ENCODE peak calls at places on chromosomes 4 and X, in ten cellular contexts. One of them, this sample, is unnamed.

GRCh38 chr4:174222266-174222872 is 61.1 kb downstream of the FBXO8 start:
- DNase-seq in nucleus accumbens: no peak
- DNase-seq in lung: no peak
- DNase-seq in fibroblast of gingiva: no peak
- DNase-seq in epithelial cell of proximal tubule: no peak
- DNase-seq in HFF-Myc: peak
- DNase-seq in EL: peak
- DNase-seq in hippocampal formation: no peak
- DNase-seq in tibial artery: no peak
- DNase-seq in stimulated activated CD8-positive, alpha-beta memory T cell treated with anti-CD3 and anti-CD28 coated beads, Interleukin-7, amount 100 ng/mL, for 4 hours: no peak
- DNase-seq in this sample: no peak

GRCh38 chr4:5710065-5710961 is 688 bp upstream of the EVC start:
- DNase-seq in nucleus accumbens: no peak
- DNase-seq in lung: no peak
- DNase-seq in fibroblast of gingiva: peak
- DNase-seq in epithelial cell of proximal tubule: no peak
- DNase-seq in HFF-Myc: no peak
- DNase-seq in EL: peak
- DNase-seq in hippocampal formation: no peak
- DNase-seq in tibial artery: no peak
- DNase-seq in stimulated activated CD8-positive, alpha-beta memory T cell treated with anti-CD3 and anti-CD28 coated beads, Interleukin-7, amount 100 ng/mL, for 4 hours: no peak
- DNase-seq in this sample: no peak

GRCh38 chr4:78592104-78592783 is 40.7 kb downstream of the ANXA3 start:
- DNase-seq in nucleus accumbens: no peak
- DNase-seq in lung: no peak
- DNase-seq in fibroblast of gingiva: no peak
- DNase-seq in epithelial cell of proximal tubule: no peak
- DNase-seq in HFF-Myc: no peak
- DNase-seq in EL: no peak
- DNase-seq in hippocampal formation: no peak
- DNase-seq in tibial artery: no peak
- DNase-seq in stimulated activated CD8-positive, alpha-beta memory T cell treated with anti-CD3 and anti-CD28 coated beads, Interleukin-7, amount 100 ng/mL, for 4 hours: no peak
- DNase-seq in this sample: no peak

GRCh38 chr4:6333301-6334202 is 63.9 kb downstream of the WFS1 start:
- DNase-seq in nucleus accumbens: no peak
- DNase-seq in lung: no peak
- DNase-seq in fibroblast of gingiva: no peak
- DNase-seq in epithelial cell of proximal tubule: no peak
- DNase-seq in HFF-Myc: no peak
- DNase-seq in EL: peak
- DNase-seq in hippocampal formation: no peak
- DNase-seq in tibial artery: no peak
- DNase-seq in stimulated activated CD8-positive, alpha-beta memory T cell treated with anti-CD3 and anti-CD28 coated beads, Interleukin-7, amount 100 ng/mL, for 4 hours: no peak
- DNase-seq in this sample: no peak

GRCh38 chrX:3576886-3577516 is 136.4 kb downstream of the PRKX start:
- DNase-seq in nucleus accumbens: no peak
- DNase-seq in lung: no peak
- DNase-seq in fibroblast of gingiva: peak
- DNase-seq in epithelial cell of proximal tubule: no peak
- DNase-seq in HFF-Myc: peak
- DNase-seq in EL: peak
- DNase-seq in hippocampal formation: no peak
- DNase-seq in tibial artery: no peak
- DNase-seq in stimulated activated CD8-positive, alpha-beta memory T cell treated with anti-CD3 and anti-CD28 coated beads, Interleukin-7, amount 100 ng/mL, for 4 hours: no peak
- DNase-seq in this sample: no peak

GRCh38 chrX:119655125-119655524 is 37.8 kb downstream of the SEPTIN6 start:
- DNase-seq in nucleus accumbens: no peak
- DNase-seq in lung: no peak
- DNase-seq in fibroblast of gingiva: no peak
- DNase-seq in epithelial cell of proximal tubule: no peak
- DNase-seq in HFF-Myc: peak
- DNase-seq in EL: peak
- DNase-seq in hippocampal formation: no peak
- DNase-seq in tibial artery: no peak
- DNase-seq in stimulated activated CD8-positive, alpha-beta memory T cell treated with anti-CD3 and anti-CD28 coated beads, Interleukin-7, amount 100 ng/mL, for 4 hours: peak
- DNase-seq in this sample: no peak

GRCh38 chrX:40996886-40997530 is 88.2 kb upstream of the USP9X start:
- DNase-seq in nucleus accumbens: no peak
- DNase-seq in lung: no peak
- DNase-seq in fibroblast of gingiva: peak
- DNase-seq in epithelial cell of proximal tubule: no peak
- DNase-seq in HFF-Myc: peak
- DNase-seq in EL: peak
- DNase-seq in hippocampal formation: no peak
- DNase-seq in tibial artery: peak
- DNase-seq in stimulated activated CD8-positive, alpha-beta memory T cell treated with anti-CD3 and anti-CD28 coated beads, Interleukin-7, amount 100 ng/mL, for 4 hours: no peak
- DNase-seq in this sample: peak

GRCh38 chr4:94827481-94828110 is 69.8 kb downstream of the BMPR1B start:
- DNase-seq in nucleus accumbens: no peak
- DNase-seq in lung: no peak
- DNase-seq in fibroblast of gingiva: peak
- DNase-seq in epithelial cell of proximal tubule: peak
- DNase-seq in HFF-Myc: peak
- DNase-seq in EL: peak
- DNase-seq in hippocampal formation: no peak
- DNase-seq in tibial artery: no peak
- DNase-seq in stimulated activated CD8-positive, alpha-beta memory T cell treated with anti-CD3 and anti-CD28 coated beads, Interleukin-7, amount 100 ng/mL, for 4 hours: no peak
- DNase-seq in this sample: no peak

GRCh38 chrX:134990475-134991473 is at the start of gene SMIM10:
- DNase-seq in nucleus accumbens: peak
- DNase-seq in lung: peak
- DNase-seq in fibroblast of gingiva: peak
- DNase-seq in epithelial cell of proximal tubule: no peak
- DNase-seq in HFF-Myc: no peak
- DNase-seq in EL: peak
- DNase-seq in hippocampal formation: no peak
- DNase-seq in tibial artery: peak
- DNase-seq in stimulated activated CD8-positive, alpha-beta memory T cell treated with anti-CD3 and anti-CD28 coated beads, Interleukin-7, amount 100 ng/mL, for 4 hours: no peak
- DNase-seq in this sample: peak

GRCh38 chr4:41183021-41183553 is 31.3 kb downstream of the APBB2 start:
- DNase-seq in nucleus accumbens: no peak
- DNase-seq in lung: no peak
- DNase-seq in fibroblast of gingiva: no peak
- DNase-seq in epithelial cell of proximal tubule: no peak
- DNase-seq in HFF-Myc: no peak
- DNase-seq in EL: no peak
- DNase-seq in hippocampal formation: no peak
- DNase-seq in tibial artery: no peak
- DNase-seq in stimulated activated CD8-positive, alpha-beta memory T cell treated with anti-CD3 and anti-CD28 coated beads, Interleukin-7, amount 100 ng/mL, for 4 hours: no peak
- DNase-seq in this sample: no peak

GRCh38 chrX:115690554-115691216 is 129.7 kb downstream of the PLS3 start:
- DNase-seq in nucleus accumbens: peak
- DNase-seq in lung: peak
- DNase-seq in fibroblast of gingiva: peak
- DNase-seq in epithelial cell of proximal tubule: peak
- DNase-seq in HFF-Myc: peak
- DNase-seq in EL: peak
- DNase-seq in hippocampal formation: peak
- DNase-seq in tibial artery: peak
- DNase-seq in stimulated activated CD8-positive, alpha-beta memory T cell treated with anti-CD3 and anti-CD28 coated beads, Interleukin-7, amount 100 ng/mL, for 4 hours: no peak
- DNase-seq in this sample: no peak

GRCh38 chr4:84235131-84235530 is 264.0 kb downstream of the NKX6-1 start:
- DNase-seq in nucleus accumbens: no peak
- DNase-seq in lung: no peak
- DNase-seq in fibroblast of gingiva: no peak
- DNase-seq in epithelial cell of proximal tubule: no peak
- DNase-seq in HFF-Myc: no peak
- DNase-seq in EL: no peak
- DNase-seq in hippocampal formation: no peak
- DNase-seq in tibial artery: no peak
- DNase-seq in stimulated activated CD8-positive, alpha-beta memory T cell treated with anti-CD3 and anti-CD28 coated beads, Interleukin-7, amount 100 ng/mL, for 4 hours: no peak
- DNase-seq in this sample: peak

GRCh38 chr4:151600432-151600831 is 160.4 kb downstream of the GATB start:
- DNase-seq in nucleus accumbens: no peak
- DNase-seq in lung: no peak
- DNase-seq in fibroblast of gingiva: no peak
- DNase-seq in epithelial cell of proximal tubule: no peak
- DNase-seq in HFF-Myc: no peak
- DNase-seq in EL: peak
- DNase-seq in hippocampal formation: no peak
- DNase-seq in tibial artery: no peak
- DNase-seq in stimulated activated CD8-positive, alpha-beta memory T cell treated with anti-CD3 and anti-CD28 coated beads, Interleukin-7, amount 100 ng/mL, for 4 hours: no peak
- DNase-seq in this sample: no peak

GRCh38 chrX:426881-427280 is 40.2 kb upstream of the PPP2R3B start:
- DNase-seq in nucleus accumbens: no peak
- DNase-seq in lung: no peak
- DNase-seq in fibroblast of gingiva: no peak
- DNase-seq in epithelial cell of proximal tubule: no peak
- DNase-seq in HFF-Myc: no peak
- DNase-seq in EL: peak
- DNase-seq in hippocampal formation: no peak
- DNase-seq in tibial artery: no peak
- DNase-seq in stimulated activated CD8-positive, alpha-beta memory T cell treated with anti-CD3 and anti-CD28 coated beads, Interleukin-7, amount 100 ng/mL, for 4 hours: no peak
- DNase-seq in this sample: no peak

This sample was measured in MV-4-11.